ENCODE peak calls at places on chromosomes 2 and 18, in four cellular contexts. One of them, this sample, is unnamed.

GRCh38 chr2:198710562-198710961 is 747.2 kb downstream of the SATB2 start:
- DNase-seq in IMR-90: no peak
- DNase-seq in H1: no peak
- DNase-seq in mesendoderm: no peak
- DNase-seq in this sample: no peak

GRCh38 chr2:135052997-135053474 is 944 bp downstream of the RAB3GAP1 start:
- DNase-seq in IMR-90: no peak
- DNase-seq in mesendoderm: peak; percentile 35
- DNase-seq in H1: no peak
- DNase-seq in this sample: no peak

GRCh38 chr2:120346034-120346666 is at the start of gene INHBB:
- DNase-seq in H1: no peak
- DNase-seq in IMR-90: no peak
- DNase-seq in mesendoderm: no peak
- DNase-seq in this sample: no peak

GRCh38 chr2:148914463-148914862 is 39.4 kb downstream of the KIF5C start:
- DNase-seq in IMR-90: no peak
- DNase-seq in H1: no peak
- DNase-seq in mesendoderm: no peak
- DNase-seq in this sample: no peak

GRCh38 chr2:110861616-110862260 is 129.4 kb downstream of the ACOXL start:
- DNase-seq in mesendoderm: no peak
- DNase-seq in IMR-90: no peak
- DNase-seq in H1: no peak
- DNase-seq in this sample: peak; percentile 90

GRCh38 chr2:102359527-102359926 is 3.9 kb downstream of the IL18R1 start:
- DNase-seq in mesendoderm: no peak
- DNase-seq in IMR-90: no peak
- DNase-seq in H1: no peak
- DNase-seq in this sample: no peak

GRCh38 chr18:63965716-63966330 is 4.1 kb upstream of the SERPINB8 start:
- DNase-seq in mesendoderm: no peak
- DNase-seq in IMR-90: no peak
- DNase-seq in H1: no peak
- DNase-seq in this sample: no peak

GRCh38 chr2:22276696-22277095 is 1108.3 kb upstream of the KLHL29 start:
- DNase-seq in H1: no peak
- DNase-seq in mesendoderm: no peak
- DNase-seq in IMR-90: no peak
- DNase-seq in this sample: no peak

GRCh38 chr18:28164772-28165483 is 12.0 kb downstream of the CDH2 start:
- DNase-seq in H1: no peak
- DNase-seq in mesendoderm: no peak
- DNase-seq in IMR-90: no peak
- DNase-seq in this sample: no peak

GRCh38 chr2:47088371-47089082 is 66.6 kb downstream of the STPG4 start:
- DNase-seq in IMR-90: peak; percentile 56
- DNase-seq in mesendoderm: peak; percentile 91
- DNase-seq in H1: no peak
- DNase-seq in this sample: no peak

GRCh38 chr2:1751768-1752725 is 7.7 kb upstream of the PXDN start:
- DNase-seq in H1: no peak
- DNase-seq in IMR-90: no peak
- DNase-seq in mesendoderm: peak; percentile 68
- DNase-seq in this sample: no peak

GRCh38 chr2:162106146-162106551 is 32.1 kb upstream of the DPP4 start:
- DNase-seq in mesendoderm: no peak
- DNase-seq in H1: no peak
- DNase-seq in IMR-90: peak; percentile 25
- DNase-seq in this sample: no peak

GRCh38 chr2:12262681-12263436 is 453.9 kb upstream of the TRIB2 start:
- DNase-seq in mesendoderm: no peak
- DNase-seq in H1: no peak
- DNase-seq in IMR-90: peak; percentile 77
- DNase-seq in this sample: no peak

GRCh38 chr18:55981712-55982475 is 393.9 kb upstream of the TCF4 start:
- DNase-seq in H1: no peak
- DNase-seq in mesendoderm: no peak
- DNase-seq in IMR-90: no peak
- DNase-seq in this sample: no peak

GRCh38 chr2:173948827-173949226 is 16.3 kb downstream of the SP3 start:
- DNase-seq in H1: no peak
- DNase-seq in IMR-90: no peak
- DNase-seq in mesendoderm: no peak
- DNase-seq in this sample: no peak

GRCh38 chr2:121245913-121246312 is 39.1 kb downstream of the TFCP2L1 start:
- DNase-seq in mesendoderm: peak; percentile 18
- DNase-seq in IMR-90: no peak
- DNase-seq in H1: no peak
- DNase-seq in this sample: no peak

GRCh38 chr2:19362652-19363473 is 4.4 kb upstream of the OSR1 start:
- DNase-seq in H1: no peak
- DNase-seq in mesendoderm: peak; percentile 78
- DNase-seq in IMR-90: peak; percentile 86
- DNase-seq in this sample: peak; percentile 73

GRCh38 chr2:27050996-27051901 is at the start of gene AGBL5:
- DNase-seq in H1: peak; percentile 84
- DNase-seq in mesendoderm: peak; percentile 97
- DNase-seq in IMR-90: peak; percentile 90
- DNase-seq in this sample: peak; percentile 96

GRCh38 chr2:239433777-239434396 is 33.1 kb upstream of the HDAC4 start:
- DNase-seq in mesendoderm: no peak
- DNase-seq in H1: no peak
- DNase-seq in IMR-90: peak; percentile 71
- DNase-seq in this sample: no peak

GRCh38 chr2:22481507-22482217 is 903.3 kb upstream of the KLHL29 start:
- DNase-seq in IMR-90: no peak
- DNase-seq in H1: no peak
- DNase-seq in mesendoderm: no peak
- DNase-seq in this sample: no peak

GRCh38 chr18:43563780-43564179 is 286.5 kb upstream of the SYT4 start:
- DNase-seq in IMR-90: peak; percentile 6
- DNase-seq in mesendoderm: peak; percentile 76
- DNase-seq in H1: no peak
- DNase-seq in this sample: peak; percentile 44

GRCh38 chr2:100260712-100261620 is 61.3 kb downstream of the LONRF2 start:
- DNase-seq in H1: no peak
- DNase-seq in mesendoderm: peak; percentile 86
- DNase-seq in IMR-90: peak; percentile 85
- DNase-seq in this sample: peak; percentile 68

GRCh38 chr2:150076281-150076680 is 411.2 kb downstream of the RND3 start:
- DNase-seq in IMR-90: peak; percentile 82
- DNase-seq in H1: no peak
- DNase-seq in mesendoderm: no peak
- DNase-seq in this sample: no peak

GRCh38 chr2:37630298-37630697 is 41.1 kb downstream of the CDC42EP3 start:
- DNase-seq in H1: no peak
- DNase-seq in mesendoderm: no peak
- DNase-seq in IMR-90: no peak
- DNase-seq in this sample: no peak

GRCh38 chr2:152542995-152543481 is 174.2 kb downstream of the PRPF40A start:
- DNase-seq in IMR-90: peak; percentile 100
- DNase-seq in mesendoderm: peak; percentile 62
- DNase-seq in H1: no peak
- DNase-seq in this sample: peak; percentile 48

GRCh38 chr2:188333751-188334524 is 42.3 kb downstream of the GULP1 start:
- DNase-seq in mesendoderm: no peak
- DNase-seq in IMR-90: peak; percentile 39
- DNase-seq in H1: no peak
- DNase-seq in this sample: peak; percentile 54

GRCh38 chr2:227789803-227790202 is 23.8 kb upstream of the CCL20 start:
- DNase-seq in IMR-90: peak; percentile 17
- DNase-seq in mesendoderm: no peak
- DNase-seq in H1: no peak
- DNase-seq in this sample: no peak

GRCh38 chr2:233802132-233802815 is 24.1 kb downstream of the MROH2A start:
- DNase-seq in mesendoderm: no peak
- DNase-seq in IMR-90: no peak
- DNase-seq in H1: no peak
- DNase-seq in this sample: no peak

GRCh38 chr2:60793169-60793568 is 37.1 kb downstream of the PAPOLG start:
- DNase-seq in H1: no peak
- DNase-seq in mesendoderm: no peak
- DNase-seq in IMR-90: no peak
- DNase-seq in this sample: no peak

GRCh38 chr2:28407131-28407975 is 14.7 kb downstream of the FOSL2 start:
- DNase-seq in H1: no peak
- DNase-seq in mesendoderm: no peak
- DNase-seq in IMR-90: no peak
- DNase-seq in this sample: no peak

GRCh38 chr2:196059491-196059960 is 9.1 kb downstream of the DNAH7 start:
- DNase-seq in IMR-90: no peak
- DNase-seq in H1: no peak
- DNase-seq in mesendoderm: peak; percentile 81
- DNase-seq in this sample: no peak

GRCh38 chr2:9703085-9703641 is 72.4 kb upstream of the YWHAQ start:
- DNase-seq in IMR-90: peak; percentile 71
- DNase-seq in mesendoderm: peak; percentile 59
- DNase-seq in H1: no peak
- DNase-seq in this sample: no peak

GRCh38 chr2:160381425-160381951 is 112.1 kb downstream of the RBMS1 start:
- DNase-seq in mesendoderm: no peak
- DNase-seq in IMR-90: peak; percentile 52
- DNase-seq in H1: no peak
- DNase-seq in this sample: no peak

GRCh38 chr2:160380000-160380570 is 113.5 kb downstream of the RBMS1 start:
- DNase-seq in mesendoderm: no peak
- DNase-seq in IMR-90: no peak
- DNase-seq in H1: no peak
- DNase-seq in this sample: no peak

GRCh38 chr2:160377204-160377995 is 116.2 kb downstream of the RBMS1 start:
- DNase-seq in IMR-90: peak; percentile 50
- DNase-seq in mesendoderm: peak; percentile 57
- DNase-seq in H1: no peak
- DNase-seq in this sample: no peak

GRCh38 chr2:160380613-160381012 is 113.0 kb downstream of the RBMS1 start:
- DNase-seq in mesendoderm: no peak
- DNase-seq in H1: no peak
- DNase-seq in IMR-90: no peak
- DNase-seq in this sample: no peak

DNA sequence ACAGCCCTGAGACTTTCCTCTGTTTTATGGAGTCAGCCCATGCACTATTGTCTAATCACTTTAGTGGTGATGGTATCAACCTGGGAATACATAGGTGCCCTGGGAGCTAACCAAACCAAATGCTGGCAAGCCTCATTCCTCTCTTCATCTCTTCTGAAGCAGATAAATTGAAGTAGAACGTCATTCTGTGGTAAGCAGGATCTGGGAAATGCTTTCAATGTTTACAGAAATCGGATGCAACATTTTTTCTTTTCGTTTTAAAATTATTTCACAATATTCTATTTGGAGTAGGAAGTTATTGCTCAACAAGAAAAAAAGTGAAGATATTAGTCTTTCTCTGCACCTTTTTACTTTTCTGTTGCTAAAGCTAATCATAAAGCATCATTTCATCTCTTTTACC is 114.2 kb downstream of the RBMS1 start:
- DNase-seq in IMR-90: peak; percentile 96
- DNase-seq in H1: no peak
- DNase-seq in mesendoderm: no peak
- DNase-seq in this sample: no peak
- H2BK15ac ChIP-seq in IMR-90: no peak overlapping the region
- H2BK15ac ChIP-seq in H1: no peak overlapping the region
- H2BK15ac ChIP-seq in mesendoderm: no peak overlapping the region
- H2BK15ac ChIP-seq in this sample: no peak overlapping the region

GRCh38 chr2:74507145-74507925 is at the start of gene PCGF1:
- DNase-seq in H1: peak; percentile 96
- DNase-seq in mesendoderm: peak; percentile 99
- DNase-seq in IMR-90: peak; percentile 97
- DNase-seq in this sample: peak; percentile 97
- H4K8ac ChIP-seq in H1: peak within 1 kb of the TSS; percentile 99
- H4K8ac ChIP-seq in mesendoderm: no peak within 1 kb of the TSS
- H4K8ac ChIP-seq in IMR-90: peak within 1 kb of the TSS; percentile 91
- H4K8ac ChIP-seq in this sample: peak within 1 kb of the TSS; percentile 99

GRCh38 chr18:5628512-5629255 is 84.9 kb upstream of the EPB41L3 start:
- DNase-seq in IMR-90: peak; percentile 17
- DNase-seq in H1: no peak
- DNase-seq in mesendoderm: peak; percentile 66
- DNase-seq in this sample: peak; percentile 42
- H2BK5ac ChIP-seq in IMR-90: no peak overlapping the region
- H2BK5ac ChIP-seq in H1: no peak overlapping the region
- H2BK5ac ChIP-seq in mesendoderm: no peak overlapping the region
- H2BK5ac ChIP-seq in this sample: peak overlapping the region; percentile 9

DNA sequence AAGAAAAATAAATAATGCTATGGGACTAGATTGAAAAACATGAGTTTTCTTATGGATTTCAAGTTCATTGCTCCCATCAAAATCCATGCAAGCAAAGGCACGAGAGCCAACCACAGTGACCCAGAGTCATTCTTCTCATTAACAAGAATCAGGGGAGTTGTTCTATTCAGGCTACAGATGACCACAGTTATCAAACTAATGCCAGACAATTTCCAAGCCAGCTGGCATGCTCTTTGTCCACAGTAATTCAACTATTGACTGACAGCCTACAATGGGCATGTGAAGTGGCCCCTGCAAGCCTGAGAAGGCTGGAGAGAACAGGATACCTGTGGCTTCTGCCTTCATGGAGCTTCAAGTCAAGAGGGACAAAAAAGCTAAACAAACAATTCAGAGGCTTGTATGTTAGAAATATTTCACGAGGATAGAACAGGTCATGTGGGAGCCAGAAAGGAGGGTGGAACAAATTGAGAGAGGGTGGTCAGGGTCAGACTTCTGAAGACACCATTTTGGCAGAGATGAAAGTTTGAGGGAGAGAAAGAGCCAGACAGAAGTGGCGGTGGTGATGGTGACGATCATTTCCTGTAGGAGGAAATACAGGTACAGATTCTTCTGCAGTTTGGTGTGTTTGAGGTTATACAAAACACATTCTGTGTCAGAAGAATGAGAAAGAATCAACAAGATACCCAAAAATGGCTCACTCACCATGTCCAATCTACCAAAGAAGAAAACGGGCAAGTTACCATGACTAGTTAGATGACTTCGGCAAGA is 732.4 kb downstream of the RNF144A start:
- DNase-seq in IMR-90: no peak
- DNase-seq in mesendoderm: no peak
- DNase-seq in H1: no peak
- DNase-seq in this sample: no peak
- H2BK15ac ChIP-seq in IMR-90: no peak overlapping the region
- H2BK15ac ChIP-seq in mesendoderm: no peak overlapping the region
- H2BK15ac ChIP-seq in H1: peak overlapping the region; percentile 65
- H2BK15ac ChIP-seq in this sample: no peak overlapping the region

GRCh38 chr2:234863043-234863934 is 88.5 kb upstream of the SH3BP4 start:
- DNase-seq in IMR-90: peak; percentile 82
- DNase-seq in mesendoderm: peak; percentile 58
- DNase-seq in H1: no peak
- DNase-seq in this sample: no peak
- H4K8ac ChIP-seq in IMR-90: no peak overlapping the region
- H4K8ac ChIP-seq in mesendoderm: no peak overlapping the region
- H4K8ac ChIP-seq in H1: no peak overlapping the region
- H4K8ac ChIP-seq in this sample: no peak overlapping the region

DNA sequence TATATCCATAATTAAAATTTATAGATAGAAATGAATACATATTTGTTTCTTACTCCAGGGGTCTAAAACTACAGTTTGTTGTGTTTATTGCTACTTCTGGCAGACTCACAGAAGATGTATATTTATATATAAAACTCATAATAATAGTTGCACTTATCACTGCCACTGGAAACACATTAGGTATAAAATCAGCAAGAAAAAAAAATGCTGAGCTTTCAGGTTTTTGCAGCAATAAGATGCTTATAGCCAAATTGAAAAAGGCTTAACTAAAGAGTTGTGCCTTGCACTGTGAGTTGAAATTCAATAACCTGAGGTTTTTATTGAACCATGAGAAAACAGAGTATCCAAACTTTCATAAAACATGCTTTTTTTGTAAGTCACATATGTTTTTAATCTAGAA is 623.9 kb upstream of the CRIM1 start:
- DNase-seq in IMR-90: no peak
- DNase-seq in mesendoderm: no peak
- DNase-seq in H1: no peak
- DNase-seq in this sample: no peak
- H2BK5ac ChIP-seq in IMR-90: no peak overlapping the region
- H2BK5ac ChIP-seq in mesendoderm: no peak overlapping the region
- H2BK5ac ChIP-seq in H1: no peak overlapping the region
- H2BK5ac ChIP-seq in this sample: no peak overlapping the region

This sample was measured in neuronal stem cell.